ENCODE peak calls at places on chromosomes 16 and 17, in four cellular contexts. D, B, M and I are unnamed samples.

GRCh38 chr17:9343513-9343912 is 232.1 kb downstream of the STX8 start:
- DNase-seq in D (no peak), B (peak; percentile 2), M (no peak), I (peak; percentile 19)

GRCh38 chr16:69924777-69925191 is 26.4 kb upstream of the CLEC18A start:
- DNase-seq in D (no peak), B (no peak), M (peak; percentile 63), I (no peak)

GRCh38 chr17:40515491-40516041 is 14.1 kb upstream of the TNS4 start:
- DNase-seq in D (no peak), B (no peak), M (no peak), I (no peak)

GRCh38 chr17:11948791-11949190 is 48.5 kb downstream of the ZNF18 start:
- DNase-seq in D (no peak), B (no peak), M (no peak), I (no peak)

GRCh38 chr17:7475764-7476422 is 3.5 kb downstream of the ZBTB4 start:
- DNase-seq in D (no peak), B (peak; percentile 80), M (no peak), I (no peak)

GRCh38 chr17:43445009-43445589 is 38.7 kb upstream of the DHX8 start:
- DNase-seq in D (no peak), B (no peak), M (no peak), I (no peak)

GRCh38 chr16:52825882-52826281 is 226.8 kb downstream of the CHD9NB start:
- DNase-seq in D (no peak), B (no peak), M (no peak), I (no peak)

GRCh38 chr17:43890240-43890639 is 17.1 kb downstream of the MPP2 start:
- DNase-seq in D (no peak), B (no peak), M (no peak), I (no peak)

GRCh38 chr17:42484304-42484703 is 25.6 kb downstream of the ATP6V0A1 start:
- DNase-seq in D (peak; percentile 70), B (no peak), M (peak; percentile 99), I (no peak)

GRCh38 chr17:5065227-5065744 is 13.0 kb upstream of the ZFP3 start:
- DNase-seq in D (no peak), B (no peak), M (no peak), I (no peak)

GRCh38 chr16:2482181-2483107 is 7.5 kb downstream of the TBC1D24 start:
- DNase-seq in D (no peak), B (no peak), M (no peak), I (no peak)

GRCh38 chr16:72926671-72927070 is 121.3 kb downstream of the ZFHX3 start:
- DNase-seq in D (no peak), B (no peak), M (no peak), I (no peak)

GRCh38 chr16:53080345-53081031 is 25.7 kb downstream of the CHD9 start:
- DNase-seq in D (no peak), B (no peak), M (no peak), I (no peak)

GRCh38 chr17:79919164-79919585 is 79.9 kb upstream of the CBX4 start:
- DNase-seq in D (no peak), B (no peak), M (no peak), I (no peak)

GRCh38 chr16:69410285-69410990 is 14.0 kb upstream of the CYB5B start:
- DNase-seq in D (no peak), B (no peak), M (no peak), I (no peak)

GRCh38 chr16:35651841-35652240 is 2192.4 kb downstream of the TP53TG3F start:
- DNase-seq in D (no peak), B (no peak), M (no peak), I (no peak)

GRCh38 chr16:19502395-19503131 is 19.3 kb downstream of the GDE1 start:
- DNase-seq in D (no peak), B (peak; percentile 86), M (peak; percentile 84), I (peak; percentile 66)

GRCh38 chr16:87240211-87241134 is 76.7 kb downstream of the C16orf95 start:
- DNase-seq in D (no peak), B (no peak), M (no peak), I (no peak)

GRCh38 chr16:88376835-88377726 is 5.7 kb upstream of the ZNF469 start:
- DNase-seq in D (no peak), B (no peak), M (no peak), I (no peak)

GRCh38 chr17:16928406-16929280 is 43.3 kb downstream of the TNFRSF13B start:
- DNase-seq in D (no peak), B (no peak), M (no peak), I (no peak)

GRCh38 chr16:8634991-8635736 is 13.7 kb downstream of the METTL22 start:
- DNase-seq in D (no peak), B (peak; percentile 65), M (peak; percentile 66), I (peak; percentile 50)

GRCh38 chr16:16096161-16096857 is 127.0 kb downstream of the ABCC6 start:
- DNase-seq in D (no peak), B (no peak), M (no peak), I (no peak)

GRCh38 chr17:79947351-79948031 is 88.2 kb downstream of the TBC1D16 start:
- DNase-seq in D (no peak), B (no peak), M (no peak), I (no peak)

GRCh38 chr16:80071964-80072363 is 468.8 kb upstream of the DYNLRB2 start:
- DNase-seq in D (no peak), B (no peak), M (no peak), I (no peak)

GRCh38 chr17:49815761-49816281 is 27.3 kb downstream of the KAT7 start:
- DNase-seq in D (no peak), B (no peak), M (no peak), I (no peak)

GRCh38 chr16:801584-802363 is 1.2 kb upstream of the GNG13 start:
- DNase-seq in D (no peak), B (no peak), M (no peak), I (no peak)

GRCh38 chr16:802461-802860 is 1.9 kb upstream of the GNG13 start:
- DNase-seq in D (no peak), B (no peak), M (no peak), I (no peak)

GRCh38 chr16:799948-800833 is at the start of gene GNG13:
- DNase-seq in D (no peak), B (peak; percentile 46), M (no peak), I (no peak)

GRCh38 chr16:799111-799947 is 1.2 kb downstream of the GNG13 start:
- DNase-seq in D (no peak), B (no peak), M (no peak), I (no peak)

GRCh38 chr16:800834-801488 is 427 bp upstream of the GNG13 start:
- DNase-seq in D (no peak), B (no peak), M (no peak), I (no peak)
- TF ChIP-seq BHLHE40 in D (no peak), B (no peak), M (no peak), I (no peak)

GRCh38 chr17:76000755-76001521 is at the start of gene CDK3:
- DNase-seq in D (no peak), B (no peak), M (no peak), I (no peak)

GRCh38 chr17:75998327-75998795 is 2.3 kb upstream of the CDK3 start:
- DNase-seq in D (no peak), B (no peak), M (peak; percentile 80), I (no peak)

GRCh38 chr17:76002100-76002499 is 1.4 kb downstream of the CDK3 start:
- DNase-seq in D (no peak), B (no peak), M (no peak), I (no peak)

GRCh38 chr17:75996665-75997590 is 3.7 kb upstream of the CDK3 start:
- DNase-seq in D (peak; percentile 45), B (no peak), M (peak; percentile 94), I (no peak)

DNA sequence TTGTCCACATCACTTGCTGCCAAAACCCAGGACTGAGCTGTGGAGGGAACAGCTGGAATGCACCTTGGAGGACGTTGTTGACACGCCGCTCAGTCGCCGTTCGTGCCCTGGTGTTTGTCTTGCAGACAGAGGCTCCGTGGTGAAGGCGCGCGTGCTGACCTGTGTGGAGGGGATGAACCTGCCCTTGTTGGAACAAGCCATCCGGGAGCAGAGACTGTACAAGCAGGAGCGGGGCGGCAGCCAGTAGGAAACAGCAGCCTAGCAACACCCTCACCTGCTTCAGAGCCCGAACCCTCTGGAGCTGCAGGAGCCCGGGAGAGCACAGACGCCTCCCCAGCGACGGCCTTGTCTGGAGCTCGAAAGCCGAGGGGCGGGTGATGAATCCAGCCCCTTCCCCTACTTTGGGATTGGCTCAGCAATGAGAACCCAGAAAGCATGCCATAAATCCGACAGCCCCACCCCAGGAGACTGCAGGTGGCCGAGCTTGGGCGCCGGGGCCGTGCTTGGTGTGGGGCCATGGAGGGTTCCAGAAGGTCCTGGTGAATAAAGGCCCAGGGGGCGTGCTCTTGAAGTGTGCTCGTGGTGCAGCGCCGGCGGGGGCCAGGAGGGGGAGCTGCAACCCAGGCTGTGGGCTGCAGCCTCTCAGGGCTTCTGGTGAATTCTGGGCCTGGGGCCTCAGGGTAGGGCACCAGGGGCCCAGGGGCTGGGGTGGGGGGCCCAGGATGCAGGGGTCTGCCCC is 470 bp upstream of the CDK3 start:
- DNase-seq in D (no peak), B (peak; percentile 80), M (peak; percentile 66), I (peak; percentile 90)
- TF ChIP-seq SP1 in D (no peak), B (peak; percentile 32), M (peak; percentile 67), I (no peak)

GRCh38 chr17:73338566-73339247 is 26.9 kb upstream of the CDC42EP4 start:
- DNase-seq in D (no peak), B (no peak), M (no peak), I (no peak)

GRCh38 chr17:73336613-73337400 is 25.0 kb upstream of the CDC42EP4 start:
- DNase-seq in D (no peak), B (no peak), M (no peak), I (no peak)

GRCh38 chr17:73338050-73338491 is 26.3 kb upstream of the CDC42EP4 start:
- DNase-seq in D (no peak), B (no peak), M (no peak), I (no peak)

GRCh38 chr17:73334771-73335513 is 23.1 kb upstream of the CDC42EP4 start:
- DNase-seq in D (no peak), B (no peak), M (no peak), I (no peak)

GRCh38 chr17:73335591-73336503 is 24.0 kb upstream of the CDC42EP4 start:
- DNase-seq in D (no peak), B (no peak), M (no peak), I (no peak)
- TF ChIP-seq FOXK2 in D (no peak), B (no peak), M (no peak), I (no peak)

GRCh38 chr17:31627960-31628359 is 231.1 kb downstream of the COPRS start:
- DNase-seq in D (no peak), B (no peak), M (no peak), I (no peak)
- TF ChIP-seq BHLHE40 in D (no peak), B (no peak), M (no peak), I (no peak)

DNA sequence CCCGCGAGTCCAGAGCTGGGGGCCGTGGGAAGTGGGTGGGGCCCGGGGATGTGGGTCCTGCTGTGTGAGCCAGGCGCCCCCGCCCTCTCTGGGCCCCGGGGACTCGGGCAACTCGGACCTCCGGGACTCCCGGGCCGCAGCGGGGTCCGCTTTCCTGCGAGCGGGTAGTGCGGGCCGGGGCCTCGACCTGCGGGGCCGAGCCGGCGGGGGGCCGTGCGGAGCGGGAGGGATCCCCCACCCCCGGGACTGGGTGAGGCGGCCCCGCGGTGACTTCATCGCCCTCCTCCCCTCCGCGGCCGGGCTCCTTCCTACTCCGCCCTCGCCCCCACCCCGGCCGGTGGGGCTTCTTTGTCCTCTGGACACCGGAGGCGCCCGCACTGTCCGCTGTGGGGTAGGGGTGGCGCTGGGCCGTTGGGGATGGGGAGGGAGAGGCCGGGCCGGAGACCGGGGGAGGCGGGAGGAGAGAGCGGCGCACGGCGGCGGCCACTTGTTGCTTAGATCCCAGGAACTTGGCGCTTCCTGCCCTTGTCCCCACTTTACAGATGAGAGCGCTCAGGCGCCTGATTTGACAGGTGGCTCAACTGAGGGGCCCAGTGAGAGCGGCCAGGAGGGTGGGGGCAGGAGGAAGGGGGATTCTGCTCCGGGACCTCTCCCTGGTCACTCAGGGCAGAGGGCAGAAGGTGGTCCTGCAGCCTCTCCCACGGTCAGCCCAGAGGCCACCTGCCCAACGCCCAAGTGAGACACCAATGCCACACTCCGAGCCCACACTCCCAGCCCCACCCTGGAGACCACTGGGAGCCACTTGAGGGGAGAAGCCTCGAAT is 884 bp downstream of the CMTM3 start:
- DNase-seq in D (no peak), B (peak; percentile 75), M (peak; percentile 30), I (peak; percentile 47)
- TF ChIP-seq SP1 in D (no peak), B (no peak), M (peak; percentile 6), I (no peak)